ENCODE peak calls at places on chromosomes 13 and 19, in eight cellular contexts. F is neural crest cell, J is type B pancreatic cell, B is GM20000, C is activated B cell treated with CpG ODN at 0.5 μM for 24 hours, L is gastrocnemius medialis, U is retinal pigment epithelial cell, I is foreskin fibroblast. Q is an unnamed sample.

GRCh38 chr19:46935066-46935663 is 74.4 kb downstream of the ARHGAP35 start:
- DNase-seq in F (no peak), J (no peak), B (no peak), C (no peak), L (no peak), U (no peak), I (no peak), Q (no peak)

GRCh38 chr13:108961542-108962125 is 332.2 kb downstream of the MYO16 start:
- DNase-seq in F (no peak), J (no peak), B (peak), C (no peak), L (no peak), U (no peak), I (peak), Q (peak)

GRCh38 chr19:36916991-36917390 is 859 bp downstream of the ZNF568 start:
- DNase-seq in F (no peak), J (no peak), B (no peak), C (no peak), L (no peak), U (peak), I (peak), Q (no peak)

GRCh38 chr13:97116754-97117153 is 105.4 kb upstream of the MBNL2 start:
- DNase-seq in F (no peak), J (no peak), B (no peak), C (no peak), L (peak), U (peak), I (peak), Q (peak)

GRCh38 chr19:7295912-7296486 is 1.8 kb upstream of the INSR start:
- DNase-seq in F (no peak), J (no peak), B (no peak), C (no peak), L (no peak), U (no peak), I (no peak), Q (no peak)

GRCh38 chr19:1469936-1470863 is 8.8 kb downstream of the C19orf25 start:
- DNase-seq in F (no peak), J (no peak), B (peak), C (peak), L (no peak), U (no peak), I (peak), Q (no peak)

GRCh38 chr19:47723573-47723923 is 10.3 kb downstream of the EHD2 start:
- DNase-seq in F (no peak), J (no peak), B (no peak), C (no peak), L (peak), U (no peak), I (peak), Q (no peak)

GRCh38 chr19:10503002-10503789 is at the start of gene KEAP1:
- DNase-seq in F (peak), J (peak), B (peak), C (no peak), L (no peak), U (no peak), I (peak), Q (no peak)

GRCh38 chr13:45700971-45701900 is 884 bp upstream of the CBY2 start:
- DNase-seq in F (no peak), J (no peak), B (peak), C (no peak), L (no peak), U (no peak), I (no peak), Q (no peak)
- TF ChIP-seq CTCF in F (no peak), J (peak), B (no peak), C (no peak), L (no peak), U (no peak), I (no peak), Q (no peak)

DNA sequence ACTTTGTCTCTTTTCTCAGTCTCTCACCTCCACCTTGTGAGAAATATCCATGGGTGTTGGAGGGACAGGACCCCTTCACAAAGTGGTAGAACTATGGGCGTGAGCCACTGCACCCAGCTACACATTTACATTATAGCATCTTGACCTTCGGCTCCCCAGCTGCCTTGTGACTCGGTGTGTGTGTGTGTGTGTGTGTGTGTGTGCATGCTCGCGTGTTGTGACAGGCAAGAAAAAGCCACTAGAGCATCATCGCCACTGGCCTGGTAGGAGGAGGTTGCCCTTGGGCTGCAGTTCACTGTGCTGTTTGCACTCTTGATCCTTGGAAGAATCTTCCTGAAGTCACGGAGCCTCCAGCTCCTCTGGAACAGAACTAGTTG is 13.7 kb upstream of the ZNF888 start:
- DNase-seq in F (no peak), J (no peak), B (no peak), C (no peak), L (no peak), U (no peak), I (no peak), Q (no peak)
- TF ChIP-seq CTCF in F (no peak), J (no peak), B (no peak), C (no peak), L (no peak), U (no peak), I (no peak), Q (no peak)

DNA sequence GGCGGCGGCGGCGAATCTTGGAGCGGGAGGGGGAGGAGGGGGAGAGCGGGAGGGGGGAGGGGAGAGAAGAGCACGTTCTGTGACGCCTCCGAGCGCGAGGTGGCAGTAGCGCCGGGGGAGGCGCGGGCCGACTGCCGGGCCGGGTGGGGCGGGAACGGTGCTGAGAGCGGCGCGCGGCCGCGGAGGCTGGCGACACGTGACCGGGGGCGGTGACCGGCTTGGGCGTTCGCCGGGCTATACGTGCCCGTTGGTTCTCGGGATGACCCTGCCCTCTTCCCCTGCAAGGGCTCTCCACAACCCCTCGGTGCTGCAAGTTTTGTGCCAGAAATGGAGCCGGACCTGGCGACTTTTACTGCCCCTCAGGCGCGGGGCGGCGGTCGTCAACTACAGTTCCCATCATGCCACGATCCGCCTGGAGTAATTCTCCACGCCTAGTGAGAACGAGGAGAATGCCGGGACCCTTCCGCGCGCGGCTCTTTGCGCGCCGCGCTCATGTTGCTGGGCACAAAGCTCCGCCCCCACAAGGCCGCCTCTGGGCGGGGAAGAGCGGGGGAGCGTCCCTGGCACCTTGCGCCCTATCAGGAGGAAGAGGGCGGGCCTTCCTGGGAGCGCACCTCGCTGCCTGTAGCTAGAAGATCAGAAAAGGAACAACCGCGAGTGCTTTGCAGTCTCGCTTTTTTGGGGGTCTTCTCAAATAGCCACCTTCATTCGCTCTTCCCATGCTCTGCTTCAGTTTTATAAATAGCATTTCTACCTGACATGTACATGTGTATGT is at the start of gene KPNA3:
- DNase-seq in F (peak), J (peak), B (peak), C (peak), L (peak), U (peak), I (peak), Q (peak)
- TF ChIP-seq CTCF in F (no peak), J (no peak), B (peak), C (no peak), L (peak), U (no peak), I (no peak), Q (no peak)

GRCh38 chr19:3360494-3361383 is 5.6 kb upstream of the NFIC start:
- DNase-seq in F (no peak), J (no peak), B (peak), C (peak), L (peak), U (no peak), I (peak), Q (no peak)
- TF ChIP-seq CTCF in F (no peak), J (no peak), B (no peak), C (no peak), L (peak), U (no peak), I (peak), Q (no peak)

GRCh38 chr19:50632151-50632835 is 7.4 kb downstream of the SYT3 start:
- DNase-seq in F (no peak), J (no peak), B (no peak), C (no peak), L (no peak), U (no peak), I (no peak), Q (no peak)
- TF ChIP-seq CTCF in F (no peak), J (no peak), B (no peak), C (no peak), L (no peak), U (no peak), I (no peak), Q (no peak)

GRCh38 chr19:2693492-2693891 is 9.0 kb downstream of the GNG7 start:
- DNase-seq in F (no peak), J (no peak), B (no peak), C (no peak), L (no peak), U (no peak), I (no peak), Q (no peak)
- TF ChIP-seq CTCF in F (no peak), J (no peak), B (no peak), C (no peak), L (no peak), U (no peak), I (no peak), Q (no peak)